ENCODE peak calls at places on chromosome 1, in six cellular contexts. D, E, A, C, Q and Z are unnamed samples.

GRCh38 chr1:225519166-225519863 is 91.5 kb upstream of the LBR start:
- DNase-seq in D (no peak), E (no peak), A (no peak), C (no peak), Q (no peak), Z (no peak)

GRCh38 chr1:215357901-215358300 is 209.2 kb upstream of the KCTD3 start:
- DNase-seq in D (no peak), E (no peak), A (no peak), C (no peak), Q (no peak), Z (no peak)

GRCh38 chr1:39570477-39571177 is 6.0 kb downstream of the PABPC4 start:
- DNase-seq in D (no peak), E (no peak), A (no peak), C (peak), Q (no peak), Z (no peak)

GRCh38 chr1:67711850-67712202 is 26.8 kb downstream of the GADD45A start:
- DNase-seq in D (peak), E (no peak), A (no peak), C (no peak), Q (no peak), Z (no peak)

GRCh38 chr1:67850151-67850551 is 16.9 kb upstream of the GNG12 start:
- DNase-seq in D (no peak), E (no peak), A (no peak), C (peak), Q (peak), Z (no peak)

GRCh38 chr1:191993549-191993948 is 164.7 kb upstream of the RGS18 start:
- DNase-seq in D (peak), E (no peak), A (no peak), C (no peak), Q (no peak), Z (no peak)

GRCh38 chr1:11697188-11697892 is 5.8 kb downstream of the DRAXIN start:
- DNase-seq in D (no peak), E (no peak), A (no peak), C (no peak), Q (no peak), Z (no peak)

GRCh38 chr1:212450331-212450881 is 17.7 kb downstream of the NENF start:
- DNase-seq in D (no peak), E (no peak), A (no peak), C (no peak), Q (no peak), Z (no peak)

GRCh38 chr1:57485643-57486042 is 61.8 kb upstream of the DAB1 start:
- DNase-seq in D (no peak), E (no peak), A (no peak), C (no peak), Q (no peak), Z (no peak)

GRCh38 chr1:205593532-205593931 is 38.3 kb downstream of the ELK4 start:
- DNase-seq in D (no peak), E (peak), A (no peak), C (no peak), Q (no peak), Z (no peak)

GRCh38 chr1:32303997-32304622 is 12.2 kb downstream of the HDAC1 start:
- DNase-seq in D (no peak), E (no peak), A (no peak), C (no peak), Q (no peak), Z (no peak)

GRCh38 chr1:50139339-50139738 is 30.6 kb downstream of the ELAVL4 start:
- DNase-seq in D (no peak), E (no peak), A (no peak), C (no peak), Q (no peak), Z (no peak)

GRCh38 chr1:184838374-184838995 is 83.8 kb upstream of the EDEM3 start:
- DNase-seq in D (peak), E (no peak), A (peak), C (no peak), Q (no peak), Z (no peak)